ENCODE peak calls at places on chromosomes 13 and 19, in nine cellular contexts. A is HepG2, N is HCT116, K is GM12878, O is breast epithelium, R is adrenal gland, Z is uterus, E is tibial nerve, S is testis. J is an unnamed sample. For H3K27me3, the result is how much of the 10 kb centered on the place peaks cover.

GRCh38 chr13:94309576-94309975 is 169.9 kb downstream of the DCT start:
- DNase-seq in A (no peak), N (no peak), K (no peak), O (no peak), R (no peak), Z (no peak), E (no peak), S (no peak), J (no peak)

GRCh38 chr19:14507704-14508246 is 10.4 kb downstream of the DNAJB1 start:
- DNase-seq in A (peak), N (no peak), K (no peak), O (no peak), R (no peak), Z (no peak), E (no peak), S (no peak), J (no peak)

GRCh38 chr13:110161112-110161897 is 145.7 kb downstream of the COL4A1 start:
- DNase-seq in A (no peak), N (no peak), K (no peak), O (no peak), R (peak), Z (no peak), E (peak), S (peak), J (no peak)

GRCh38 chr13:96052655-96053002 is 572 bp downstream of the UGGT2 start:
- DNase-seq in A (peak), N (peak), K (peak), O (no peak), R (no peak), Z (no peak), E (no peak), S (no peak), J (no peak)

GRCh38 chr13:69274231-69274630 is 833.4 kb upstream of the ATXN8OS start:
- DNase-seq in A (no peak), N (no peak), K (no peak), O (no peak), R (no peak), Z (no peak), E (no peak), S (no peak), J (no peak)

GRCh38 chr19:16619456-16619855 is 8.5 kb downstream of the MED26 start:
- DNase-seq in A (no peak), N (no peak), K (no peak), O (no peak), R (peak), Z (no peak), E (no peak), S (no peak), J (no peak)

GRCh38 chr13:39913928-39914327 is 258.5 kb downstream of the COG6 start:
- DNase-seq in A (no peak), N (no peak), K (no peak), O (no peak), R (no peak), Z (peak), E (peak), S (peak), J (no peak)

GRCh38 chr13:40344270-40345148 is 321.9 kb downstream of the FOXO1 start:
- DNase-seq in A (peak), N (no peak), K (peak), O (no peak), R (no peak), Z (no peak), E (no peak), S (no peak), J (no peak)

GRCh38 chr13:107669356-107669755 is 546.0 kb downstream of the LIG4 start:
- DNase-seq in A (no peak), N (no peak), K (no peak), O (no peak), R (no peak), Z (no peak), E (no peak), S (no peak), J (no peak)

GRCh38 chr13:74573654-74574053 is 439.4 kb upstream of the KLF12 start:
- DNase-seq in A (peak), N (no peak), K (no peak), O (no peak), R (peak), Z (no peak), E (no peak), S (peak), J (no peak)

GRCh38 chr13:26061947-26062346 is 10.1 kb upstream of the SHISA2 start:
- DNase-seq in A (no peak), N (no peak), K (no peak), O (no peak), R (no peak), Z (no peak), E (no peak), S (no peak), J (no peak)

GRCh38 chr13:33509642-33510229 is 224.2 kb upstream of the STARD13 start:
- DNase-seq in A (no peak), N (no peak), K (no peak), O (no peak), R (peak), Z (peak), E (peak), S (peak), J (peak)

GRCh38 chr13:51643882-51644281 is 59.6 kb downstream of the WDFY2 start:
- DNase-seq in A (peak), N (peak), K (no peak), O (no peak), R (no peak), Z (no peak), E (no peak), S (no peak), J (no peak)

GRCh38 chr19:11261431-11261901 is 858 bp downstream of the DOCK6 start:
- DNase-seq in A (no peak), N (no peak), K (no peak), O (no peak), R (no peak), Z (no peak), E (no peak), S (no peak), J (no peak)

GRCh38 chr13:33483471-33483870 is 197.9 kb upstream of the STARD13 start:
- DNase-seq in A (no peak), N (no peak), K (no peak), O (no peak), R (no peak), Z (no peak), E (no peak), S (no peak), J (no peak)

GRCh38 chr13:113009743-113010509 is 40.9 kb downstream of the MCF2L start:
- DNase-seq in A (peak), N (no peak), K (no peak), O (no peak), R (peak), Z (no peak), E (no peak), S (no peak), J (no peak)

GRCh38 chr13:44906758-44907157 is 82.5 kb downstream of the NUFIP1 start:
- DNase-seq in A (no peak), N (no peak), K (no peak), O (no peak), R (peak), Z (peak), E (no peak), S (peak), J (no peak)

GRCh38 chr19:13154241-13154778 is 4.1 kb downstream of the IER2 start:
- DNase-seq in A (peak), N (no peak), K (no peak), O (peak), R (peak), Z (peak), E (peak), S (peak), J (peak)

GRCh38 chr13:113489549-113490495 is 689 bp downstream of the DCUN1D2 start:
- DNase-seq in A (no peak), N (no peak), K (no peak), O (no peak), R (peak), Z (peak), E (no peak), S (peak), J (peak)

GRCh38 chr19:35177377-35178274 is 23.1 kb downstream of the FXYD5 start:
- DNase-seq in A (no peak), N (no peak), K (no peak), O (no peak), R (no peak), Z (no peak), E (no peak), S (no peak), J (no peak)

GRCh38 chr19:15265849-15266248 is 33.6 kb upstream of the EPHX3 start:
- DNase-seq in A (no peak), N (no peak), K (no peak), O (peak), R (peak), Z (peak), E (peak), S (peak), J (peak)

GRCh38 chr13:112722433-112723250 is 32.8 kb downstream of the ATP11A start:
- DNase-seq in A (peak), N (peak), K (no peak), O (no peak), R (peak), Z (peak), E (no peak), S (peak), J (peak)

GRCh38 chr13:25803626-25804025 is 248.2 kb downstream of the SHISA2 start:
- DNase-seq in A (no peak), N (no peak), K (no peak), O (no peak), R (no peak), Z (no peak), E (no peak), S (no peak), J (no peak)

GRCh38 chr19:14147797-14148605 is 11.6 kb upstream of the ASF1B start:
- DNase-seq in A (peak), N (peak), K (no peak), O (peak), R (peak), Z (peak), E (peak), S (peak), J (no peak)

GRCh38 chr19:50663280-50663790 is 14.1 kb downstream of the C19orf81 start:
- DNase-seq in A (peak), N (no peak), K (no peak), O (no peak), R (no peak), Z (no peak), E (no peak), S (no peak), J (no peak)

GRCh38 chr19:11848594-11849263 is at the start of gene ZNF439:
- DNase-seq in A (peak), N (no peak), K (peak), O (peak), R (peak), Z (peak), E (peak), S (peak), J (peak)

GRCh38 chr13:56907766-56908165 is 233.0 kb upstream of the PRR20A start:
- DNase-seq in A (no peak), N (no peak), K (no peak), O (no peak), R (no peak), Z (no peak), E (no peak), S (no peak), J (no peak)

GRCh38 chr19:12793290-12794195 is 2.3 kb downstream of the JUNB start:
- DNase-seq in A (peak), N (peak), K (peak), O (peak), R (peak), Z (peak), E (peak), S (peak), J (peak)

GRCh38 chr13:31322025-31322424 is 122.2 kb downstream of the B3GLCT start:
- DNase-seq in A (no peak), N (no peak), K (no peak), O (no peak), R (peak), Z (peak), E (peak), S (no peak), J (peak)

GRCh38 chr13:109427148-109427547 is 359.2 kb downstream of the IRS2 start:
- DNase-seq in A (no peak), N (no peak), K (no peak), O (no peak), R (no peak), Z (no peak), E (no peak), S (no peak), J (no peak)

GRCh38 chr13:89925107-89925506 is 1422.4 kb upstream of the MIR17HG start:
- DNase-seq in A (peak), N (peak), K (no peak), O (no peak), R (no peak), Z (no peak), E (no peak), S (no peak), J (no peak)

GRCh38 chr13:97221046-97221445 is 1.1 kb upstream of the MBNL2 start:
- DNase-seq in A (no peak), N (no peak), K (no peak), O (no peak), R (no peak), Z (no peak), E (no peak), S (no peak), J (no peak)

GRCh38 chr13:97222934-97223710 is 989 bp downstream of the MBNL2 start:
- DNase-seq in A (no peak), N (no peak), K (no peak), O (no peak), R (no peak), Z (no peak), E (no peak), S (no peak), J (no peak)

GRCh38 chr13:97220151-97220900 is 1.8 kb upstream of the MBNL2 start:
- DNase-seq in A (no peak), N (no peak), K (no peak), O (no peak), R (no peak), Z (no peak), E (no peak), S (no peak), J (no peak)

GRCh38 chr13:97221989-97222700 is at the start of gene MBNL2:
- DNase-seq in A (peak), N (peak), K (peak), O (peak), R (peak), Z (peak), E (peak), S (peak), J (peak)

DNA sequence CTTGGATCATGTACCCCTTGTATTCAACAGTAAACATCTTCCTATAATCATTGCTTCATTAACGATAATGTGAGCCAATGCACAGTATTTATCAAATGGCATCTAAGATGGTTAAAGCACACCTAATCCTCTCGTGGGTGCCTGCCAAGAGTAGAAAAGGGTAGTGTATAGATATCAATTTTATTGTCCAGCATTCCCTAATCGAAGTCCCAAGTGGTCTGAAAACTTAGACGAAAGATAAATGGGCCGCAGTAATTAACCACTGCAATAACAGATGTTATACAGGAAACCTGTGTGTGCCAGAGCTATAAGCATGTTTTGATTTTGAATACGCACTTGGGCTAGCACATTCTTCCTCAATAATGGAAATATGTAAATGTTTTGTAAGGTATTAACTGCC is 642 bp upstream of the MBNL2 start:
- DNase-seq in A (no peak), N (no peak), K (no peak), O (no peak), R (no peak), Z (no peak), E (no peak), S (no peak), J (no peak)
- H3K27ac ChIP-seq in A (peak), N (peak), K (no peak), O (peak), R (peak), Z (peak), E (peak), S (peak), J (peak)

GRCh38 chr19:47026156-47026555 is 6.5 kb downstream of the NPAS1 start:
- DNase-seq in A (no peak), N (no peak), K (no peak), O (no peak), R (no peak), Z (no peak), E (no peak), S (no peak), J (no peak)
- H3K27me3 ChIP-seq in A (under half), N (under half), K (under half), O (under half), R (half or more), Z (half or more), E (half or more), S (under half), J (half or more)

GRCh38 chr19:38837656-38838121 is 6.1 kb upstream of the ECH1 start:
- DNase-seq in A (peak), N (no peak), K (no peak), O (no peak), R (no peak), Z (no peak), E (no peak), S (no peak), J (no peak)
- TF ChIP-seq POLR2A in A (no peak), N (no peak), K (peak), O (no peak), R (no peak), Z (no peak), E (no peak), S (no peak), J (no peak)

GRCh38 chr13:59774511-59774911 is 389.2 kb downstream of the DIAPH3 start:
- DNase-seq in A (peak), N (no peak), K (no peak), O (no peak), R (no peak), Z (no peak), E (no peak), S (no peak), J (no peak)
- H3K27ac ChIP-seq in A (no peak), N (no peak), K (no peak), O (no peak), R (no peak), Z (no peak), E (no peak), S (no peak), J (no peak)

GRCh38 chr19:18399008-18399407 is 1.6 kb upstream of the LRRC25 start:
- DNase-seq in A (no peak), N (no peak), K (no peak), O (no peak), R (peak), Z (no peak), E (peak), S (peak), J (no peak)
- H3K27me3 ChIP-seq in A (under half), N (under half), K (under half), O (under half), R (under half), Z (under half), E (under half), S (under half), J (under half)

GRCh38 chr19:21508198-21508597 is 2.8 kb downstream of the ZNF429 start:
- DNase-seq in A (no peak), N (no peak), K (no peak), O (no peak), R (no peak), Z (no peak), E (no peak), S (no peak), J (no peak)

DNA sequence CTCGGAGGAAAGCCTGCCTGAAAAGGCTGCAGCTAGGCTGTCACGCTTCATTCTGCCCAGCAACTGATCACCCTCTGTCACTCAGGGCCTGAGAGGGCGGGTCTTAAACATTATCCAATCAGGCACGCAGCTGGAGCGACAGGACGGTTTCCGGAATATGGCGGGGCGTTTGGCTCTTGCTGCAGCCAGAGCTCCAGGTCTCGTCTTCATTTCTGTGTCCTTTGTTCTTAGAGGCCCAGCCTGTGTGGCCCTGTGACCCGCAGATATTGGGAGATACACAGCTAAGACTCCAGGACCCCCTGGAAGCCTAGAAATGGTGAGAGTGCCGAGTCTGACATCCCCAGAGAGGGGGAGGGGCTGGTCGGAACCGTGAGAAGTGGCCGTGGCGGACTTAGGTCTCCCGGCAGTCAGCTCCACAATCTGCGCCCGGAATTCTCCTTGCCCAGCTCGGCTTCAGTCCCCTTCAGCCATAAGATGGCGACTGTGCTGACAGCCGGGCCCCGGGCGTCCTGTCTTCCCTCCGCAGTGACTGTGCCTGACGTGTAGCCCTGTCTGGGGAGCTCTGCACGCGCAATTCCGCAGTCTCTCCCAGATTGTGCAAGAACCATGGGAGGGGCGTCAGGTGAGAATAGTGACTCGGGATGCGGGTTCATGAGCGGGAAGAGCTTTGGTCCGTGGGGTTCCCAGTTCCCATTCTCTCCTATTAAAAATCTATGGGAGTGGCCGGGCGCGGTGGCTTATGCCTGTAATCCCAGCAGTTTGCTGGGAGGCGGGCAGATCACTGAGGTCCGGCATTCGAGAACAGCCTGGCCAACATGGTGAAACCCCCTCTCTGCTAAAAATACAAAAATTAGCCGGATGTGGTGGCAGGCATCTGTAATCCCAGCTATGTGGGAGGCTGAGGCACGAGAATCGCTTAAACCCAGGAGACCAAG is at the start of gene ZNF429:
- DNase-seq in A (peak), N (no peak), K (peak), O (peak), R (peak), Z (peak), E (peak), S (peak), J (peak)
- TF ChIP-seq POLR2A in A (peak), N (no peak), K (peak), O (peak), R (peak), Z (peak), E (peak), S (peak), J (peak)

DNA sequence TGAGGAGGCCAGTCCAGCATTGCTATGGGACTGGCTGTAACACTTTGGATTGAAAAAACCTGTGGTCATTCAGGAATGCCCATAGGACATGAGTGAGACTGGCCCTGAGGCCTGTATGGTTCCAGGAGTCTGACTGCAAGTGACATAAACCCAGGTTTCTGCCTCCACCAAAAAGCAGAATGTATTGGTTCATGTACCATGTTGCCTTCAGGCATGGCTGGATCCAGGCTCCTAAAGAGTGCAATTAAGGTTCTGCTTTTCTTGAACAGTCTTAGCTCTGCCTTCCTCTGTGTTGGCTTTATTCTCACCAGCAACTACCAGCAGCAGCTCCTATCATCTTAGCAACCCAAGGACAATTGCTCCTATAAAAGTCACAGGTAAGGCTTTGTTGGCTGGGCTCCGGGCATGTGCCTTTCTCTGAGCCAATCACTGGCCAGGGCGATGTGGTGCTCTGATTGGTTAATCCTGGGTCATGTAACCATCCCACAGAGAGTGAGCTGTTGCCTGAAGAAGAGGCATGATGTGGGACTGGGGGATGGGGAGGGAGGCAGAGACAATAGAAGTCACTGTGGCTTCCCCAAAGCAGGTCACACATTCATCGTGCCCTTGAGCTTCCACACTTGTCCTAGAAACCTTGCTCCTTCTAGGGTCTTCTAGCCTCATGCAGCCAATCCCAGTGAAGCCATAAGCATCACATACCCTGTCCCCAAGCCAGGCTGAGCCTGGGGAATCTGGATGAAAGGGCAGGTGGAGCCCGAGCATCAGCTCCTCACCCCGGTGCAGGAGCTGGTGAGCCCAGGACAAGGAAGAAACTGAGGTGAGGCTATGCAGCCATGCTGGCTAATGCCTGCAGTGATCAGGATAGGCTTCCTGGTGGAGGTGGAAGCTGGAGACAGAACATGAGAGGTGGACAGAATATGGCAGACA is 123.9 kb downstream of the URI1 start:
- DNase-seq in A (no peak), N (no peak), K (no peak), O (no peak), R (no peak), Z (no peak), E (no peak), S (no peak), J (no peak)
- H3K27ac ChIP-seq in A (no peak), N (no peak), K (no peak), O (no peak), R (no peak), Z (no peak), E (no peak), S (no peak), J (no peak)

J was measured in suprapubic skin.